ENCODE peak calls at places on chromosomes 4 and X, in four cellular contexts. Q, B, L and D are unnamed samples.

GRCh38 chr4:13920901-13921300 is 293.4 kb upstream of the BOD1L1 start:
- DNase-seq in Q (no peak), B (no peak), L (peak; percentile 99), D (no peak)

GRCh38 chr4:174340714-174341113 is 57.0 kb downstream of the CEP44 start:
- DNase-seq in Q (no peak), B (no peak), L (peak; percentile 32), D (no peak)

GRCh38 chrX:100649550-100650356 is 5.8 kb downstream of the SRPX2 start:
- DNase-seq in Q (no peak), B (peak; percentile 38), L (peak; percentile 75), D (no peak)

GRCh38 chrX:96835660-96836289 is 47.9 kb upstream of the RPA4 start:
- DNase-seq in Q (no peak), B (no peak), L (no peak), D (peak; percentile 69)

GRCh38 chrX:40685352-40685918 is 38.1 kb upstream of the CXorf38 start:
- DNase-seq in Q (no peak), B (no peak), L (no peak), D (no peak)

GRCh38 chr4:154314248-154314647 is 177.4 kb downstream of the DCHS2 start:
- DNase-seq in Q (no peak), B (peak; percentile 17), L (peak; percentile 29), D (no peak)

GRCh38 chrX:13009844-13010243 is 34.6 kb downstream of the FAM9C start:
- DNase-seq in Q (no peak), B (no peak), L (no peak), D (no peak)

GRCh38 chrX:100368167-100368566 is 41.9 kb downstream of the PCDH19 start:
- DNase-seq in Q (no peak), B (peak; percentile 27), L (no peak), D (no peak)

GRCh38 chr4:184695178-184695896 is 38.6 kb downstream of the CENPU start:
- DNase-seq in Q (no peak), B (no peak), L (no peak), D (no peak)

GRCh38 chr4:19936471-19936870 is 315.2 kb upstream of the SLIT2 start:
- DNase-seq in Q (no peak), B (no peak), L (peak; percentile 69), D (no peak)

GRCh38 chrX:102063445-102064074 is 61.9 kb upstream of the TCEAL2 start:
- DNase-seq in Q (no peak), B (no peak), L (no peak), D (no peak)

GRCh38 chrX:132676561-132677186 is 187.8 kb upstream of the MBNL3 start:
- DNase-seq in Q (no peak), B (no peak), L (no peak), D (no peak)
- TF ChIP-seq CTCF in Q (no peak), B (no peak), L (no peak), D (no peak)

GRCh38 chr4:109760682-109761081 is 30.8 kb upstream of the PLA2G12A start:
- DNase-seq in Q (no peak), B (no peak), L (no peak), D (no peak)

GRCh38 chr4:109764376-109764775 is 34.5 kb upstream of the PLA2G12A start:
- DNase-seq in Q (no peak), B (peak; percentile 67), L (no peak), D (no peak)

DNA sequence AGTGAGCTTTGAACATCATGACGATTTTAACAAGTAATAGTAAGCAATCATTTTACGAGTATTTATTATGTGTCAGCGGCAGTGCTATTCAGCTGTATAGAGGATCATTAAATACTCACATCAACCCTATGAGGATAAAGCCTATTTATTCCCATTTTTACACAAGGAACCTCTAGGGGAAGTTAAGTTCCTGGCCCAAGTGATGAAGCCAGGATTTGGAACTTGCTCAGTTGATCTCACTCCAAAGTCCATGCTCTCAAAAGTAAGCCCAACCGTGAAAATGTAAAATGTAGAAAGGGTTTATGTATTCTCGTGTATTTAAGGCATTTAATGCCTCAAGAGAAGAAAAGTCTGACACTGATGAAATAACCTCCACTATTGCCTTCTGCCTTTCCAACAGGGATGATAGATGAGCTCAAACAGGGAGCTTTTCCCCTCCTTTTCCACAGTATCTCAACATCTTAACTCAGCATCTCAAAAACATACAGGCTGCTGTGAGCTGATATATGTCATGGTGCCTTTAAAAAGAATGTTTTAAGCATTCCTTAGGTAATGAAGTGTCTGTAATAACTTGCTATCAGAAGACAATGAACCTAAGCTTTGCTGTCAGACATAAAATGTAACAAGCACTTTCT is 35.0 kb upstream of the PLA2G12A start:
- DNase-seq in Q (no peak), B (no peak), L (no peak), D (no peak)
- H3K4me3 ChIP-seq in Q (no peak overlapping the region), B (no peak overlapping the region), L (no peak overlapping the region), D (no peak overlapping the region)

GRCh38 chrX:104864296-104864695 is 298.3 kb downstream of the IL1RAPL2 start:
- DNase-seq in Q (no peak), B (no peak), L (no peak), D (no peak)

GRCh38 chrX:104863466-104863865 is 297.5 kb downstream of the IL1RAPL2 start:
- DNase-seq in Q (no peak), B (no peak), L (no peak), D (no peak)
- TF ChIP-seq CTCF in Q (no peak), B (no peak), L (no peak), D (no peak)

DNA sequence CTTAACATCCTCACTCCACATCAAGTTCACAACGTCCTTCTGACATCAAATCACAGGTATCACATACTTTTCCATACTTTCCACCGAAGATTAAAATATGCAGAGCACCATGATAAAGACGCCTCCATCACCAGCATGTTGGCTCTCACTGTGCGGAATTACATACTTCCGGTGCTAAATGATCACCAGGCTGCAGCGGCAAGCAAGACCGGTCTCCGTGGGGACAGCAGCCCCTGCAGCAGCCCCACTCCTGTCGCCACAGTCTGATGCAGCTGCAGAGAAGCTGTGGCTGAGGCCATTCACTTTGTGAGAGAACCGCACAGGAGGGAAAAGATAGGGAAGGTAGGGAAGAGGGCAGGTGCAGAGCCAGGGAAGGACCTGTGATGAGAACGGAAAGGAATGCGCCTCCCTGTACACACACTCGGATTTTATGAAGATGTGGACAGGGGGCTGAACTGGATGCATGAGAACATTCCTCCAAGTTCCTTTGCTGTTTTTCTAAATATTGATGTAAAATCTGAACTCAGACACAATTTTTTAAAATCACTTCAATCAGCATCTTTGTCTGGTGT is 38.3 kb downstream of the AFAP1 start:
- DNase-seq in Q (no peak), B (no peak), L (no peak), D (no peak)
- H3K4me3 ChIP-seq in Q (no peak overlapping the region), B (no peak overlapping the region), L (no peak overlapping the region), D (no peak overlapping the region)

GRCh38 chr4:110171981-110172380 is 26.4 kb downstream of the ELOVL6 start:
- DNase-seq in Q (no peak), B (no peak), L (no peak), D (no peak)

GRCh38 chr4:110172972-110173371 is 25.4 kb downstream of the ELOVL6 start:
- DNase-seq in Q (no peak), B (no peak), L (no peak), D (no peak)

GRCh38 chr4:110165382-110166285 is 32.8 kb downstream of the ELOVL6 start:
- DNase-seq in Q (no peak), B (no peak), L (peak; percentile 38), D (no peak)

GRCh38 chr4:110175634-110176033 is 22.8 kb downstream of the ELOVL6 start:
- DNase-seq in Q (no peak), B (no peak), L (no peak), D (no peak)

DNA sequence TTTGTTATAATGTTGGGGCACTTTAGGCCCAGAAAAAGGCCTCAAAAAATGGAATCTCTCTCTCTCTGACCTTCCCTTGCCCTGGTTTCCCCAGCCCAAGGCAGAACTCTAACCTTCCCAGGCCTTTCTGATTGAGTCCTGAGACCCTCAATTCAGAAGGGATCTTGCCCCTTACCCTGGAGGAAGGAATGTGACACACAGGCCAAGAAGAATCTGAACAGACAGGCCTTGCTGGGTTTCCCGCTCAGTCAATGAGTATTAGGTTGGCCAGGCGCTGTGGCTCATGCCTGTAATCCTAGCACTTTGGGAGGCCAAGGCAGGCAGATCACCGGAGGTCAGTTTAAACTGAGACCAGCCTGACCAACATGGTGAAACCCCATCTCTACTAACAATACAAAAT is 27.6 kb downstream of the ELOVL6 start:
- DNase-seq in Q (no peak), B (no peak), L (no peak), D (no peak)
- TF ChIP-seq CTCF in Q (no peak), B (no peak), L (no peak), D (no peak)

GRCh38 chr4:139918994-139919393 is 235.0 kb downstream of the MAML3 start:
- DNase-seq in Q (no peak), B (no peak), L (no peak), D (no peak)

GRCh38 chr4:139918591-139918990 is 235.4 kb downstream of the MAML3 start:
- DNase-seq in Q (no peak), B (no peak), L (no peak), D (no peak)

GRCh38 chr4:139920552-139920951 is 233.4 kb downstream of the MAML3 start:
- DNase-seq in Q (no peak), B (no peak), L (no peak), D (no peak)

GRCh38 chr4:139917896-139918295 is 236.1 kb downstream of the MAML3 start:
- DNase-seq in Q (no peak), B (no peak), L (no peak), D (no peak)

GRCh38 chr4:139919513-139919912 is 234.5 kb downstream of the MAML3 start:
- DNase-seq in Q (no peak), B (peak; percentile 13), L (no peak), D (no peak)
- H3K4me3 ChIP-seq in Q (no peak overlapping the region), B (no peak overlapping the region), L (no peak overlapping the region), D (no peak overlapping the region)

GRCh38 chrX:114611018-114611619 is 27.2 kb downstream of the HTR2C start:
- DNase-seq in Q (no peak), B (peak; percentile 48), L (no peak), D (peak; percentile 1)
- TF ChIP-seq CTCF in Q (peak; percentile 37), B (peak; percentile 48), L (peak; percentile 79), D (peak; percentile 67)